ENCODE peak calls at places on chromosomes 3 and 15, in nine cellular contexts. One of them, this sample, is unnamed.

GRCh38 chr3:188421151-188421821 is 267.3 kb downstream of the LPP start:
- ATAC-seq in left cardiac atrium: no peak
- ATAC-seq in pancreas: peak; percentile 70
- ATAC-seq in activated naive CD8-positive, alpha-beta T cell treated with anti-CD3 and anti-CD28 coated beads, Interleukin-2, amount 50 U/mL, for 24 hours: no peak
- ATAC-seq in IMR-90: peak; percentile 92
- ATAC-seq in natural killer cell: peak; percentile 18
- ATAC-seq in left colon: no peak
- ATAC-seq in left ventricle myocardium superior: peak; percentile 30
- ATAC-seq in Right ventricle myocardium inferior: no peak
- ATAC-seq in this sample: no peak

GRCh38 chr15:81223346-81223971 is 26.8 kb downstream of the IL16 start:
- ATAC-seq in IMR-90: no peak
- ATAC-seq in left ventricle myocardium superior: no peak
- ATAC-seq in natural killer cell: no peak
- ATAC-seq in activated naive CD8-positive, alpha-beta T cell treated with anti-CD3 and anti-CD28 coated beads, Interleukin-2, amount 50 U/mL, for 24 hours: no peak
- ATAC-seq in pancreas: no peak
- ATAC-seq in left colon: no peak
- ATAC-seq in left cardiac atrium: no peak
- ATAC-seq in Right ventricle myocardium inferior: no peak
- ATAC-seq in this sample: no peak

GRCh38 chr3:62149962-62150361 is 223.4 kb downstream of the FEZF2 start:
- ATAC-seq in natural killer cell: no peak
- ATAC-seq in activated naive CD8-positive, alpha-beta T cell treated with anti-CD3 and anti-CD28 coated beads, Interleukin-2, amount 50 U/mL, for 24 hours: no peak
- ATAC-seq in left ventricle myocardium superior: peak; percentile 45
- ATAC-seq in Right ventricle myocardium inferior: peak; percentile 20
- ATAC-seq in pancreas: no peak
- ATAC-seq in left cardiac atrium: no peak
- ATAC-seq in IMR-90: peak; percentile 74
- ATAC-seq in left colon: no peak
- ATAC-seq in this sample: no peak

GRCh38 chr3:47536221-47536891 is 22.8 kb upstream of the ELP6 start:
- ATAC-seq in IMR-90: no peak
- ATAC-seq in activated naive CD8-positive, alpha-beta T cell treated with anti-CD3 and anti-CD28 coated beads, Interleukin-2, amount 50 U/mL, for 24 hours: no peak
- ATAC-seq in left colon: no peak
- ATAC-seq in left cardiac atrium: no peak
- ATAC-seq in Right ventricle myocardium inferior: no peak
- ATAC-seq in natural killer cell: no peak
- ATAC-seq in left ventricle myocardium superior: no peak
- ATAC-seq in pancreas: no peak
- ATAC-seq in this sample: no peak

GRCh38 chr3:124938896-124939295 is 4.3 kb upstream of the MUC13 start:
- ATAC-seq in natural killer cell: no peak
- ATAC-seq in left cardiac atrium: no peak
- ATAC-seq in activated naive CD8-positive, alpha-beta T cell treated with anti-CD3 and anti-CD28 coated beads, Interleukin-2, amount 50 U/mL, for 24 hours: no peak
- ATAC-seq in Right ventricle myocardium inferior: no peak
- ATAC-seq in pancreas: no peak
- ATAC-seq in left colon: no peak
- ATAC-seq in IMR-90: no peak
- ATAC-seq in left ventricle myocardium superior: no peak
- ATAC-seq in this sample: no peak

GRCh38 chr15:66615175-66615495 is 49.3 kb upstream of the LCTL start:
- ATAC-seq in Right ventricle myocardium inferior: no peak
- ATAC-seq in left colon: no peak
- ATAC-seq in left cardiac atrium: no peak
- ATAC-seq in activated naive CD8-positive, alpha-beta T cell treated with anti-CD3 and anti-CD28 coated beads, Interleukin-2, amount 50 U/mL, for 24 hours: no peak
- ATAC-seq in IMR-90: no peak
- ATAC-seq in left ventricle myocardium superior: no peak
- ATAC-seq in natural killer cell: no peak
- ATAC-seq in pancreas: no peak
- ATAC-seq in this sample: no peak

GRCh38 chr15:65676123-65676522 is 54.4 kb downstream of the SLC24A1 start:
- ATAC-seq in natural killer cell: no peak
- ATAC-seq in Right ventricle myocardium inferior: no peak
- ATAC-seq in left colon: no peak
- ATAC-seq in activated naive CD8-positive, alpha-beta T cell treated with anti-CD3 and anti-CD28 coated beads, Interleukin-2, amount 50 U/mL, for 24 hours: no peak
- ATAC-seq in left cardiac atrium: no peak
- ATAC-seq in left ventricle myocardium superior: no peak
- ATAC-seq in IMR-90: no peak
- ATAC-seq in pancreas: no peak
- ATAC-seq in this sample: no peak

GRCh38 chr3:188421836-188422540 is 268.0 kb downstream of the LPP start:
- ATAC-seq in natural killer cell: peak; percentile 73
- ATAC-seq in activated naive CD8-positive, alpha-beta T cell treated with anti-CD3 and anti-CD28 coated beads, Interleukin-2, amount 50 U/mL, for 24 hours: peak; percentile 46
- ATAC-seq in left colon: peak; percentile 62
- ATAC-seq in IMR-90: no peak
- ATAC-seq in Right ventricle myocardium inferior: peak; percentile 75
- ATAC-seq in left ventricle myocardium superior: peak; percentile 68
- ATAC-seq in pancreas: peak; percentile 97
- ATAC-seq in left cardiac atrium: peak; percentile 55
- ATAC-seq in this sample: no peak

GRCh38 chr3:59258591-59258990 is 208.8 kb upstream of the CFAP20DC start:
- ATAC-seq in left ventricle myocardium superior: no peak
- ATAC-seq in activated naive CD8-positive, alpha-beta T cell treated with anti-CD3 and anti-CD28 coated beads, Interleukin-2, amount 50 U/mL, for 24 hours: no peak
- ATAC-seq in IMR-90: no peak
- ATAC-seq in pancreas: no peak
- ATAC-seq in natural killer cell: no peak
- ATAC-seq in left cardiac atrium: no peak
- ATAC-seq in Right ventricle myocardium inferior: no peak
- ATAC-seq in left colon: no peak
- ATAC-seq in this sample: no peak

GRCh38 chr3:78844307-78844706 is 923.5 kb downstream of the ROBO1 start:
- ATAC-seq in activated naive CD8-positive, alpha-beta T cell treated with anti-CD3 and anti-CD28 coated beads, Interleukin-2, amount 50 U/mL, for 24 hours: no peak
- ATAC-seq in natural killer cell: no peak
- ATAC-seq in pancreas: no peak
- ATAC-seq in left cardiac atrium: no peak
- ATAC-seq in left colon: no peak
- ATAC-seq in IMR-90: no peak
- ATAC-seq in left ventricle myocardium superior: no peak
- ATAC-seq in Right ventricle myocardium inferior: no peak
- ATAC-seq in this sample: no peak

GRCh38 chr3:169813757-169814517 is 1.2 kb upstream of the LRRC34 start:
- ATAC-seq in pancreas: peak; percentile 57
- ATAC-seq in Right ventricle myocardium inferior: no peak
- ATAC-seq in IMR-90: no peak
- ATAC-seq in left ventricle myocardium superior: no peak
- ATAC-seq in activated naive CD8-positive, alpha-beta T cell treated with anti-CD3 and anti-CD28 coated beads, Interleukin-2, amount 50 U/mL, for 24 hours: peak; percentile 90
- ATAC-seq in natural killer cell: peak; percentile 83
- ATAC-seq in left colon: peak; percentile 72
- ATAC-seq in left cardiac atrium: no peak
- ATAC-seq in this sample: peak; percentile 71

GRCh38 chr3:139281096-139281495 is 62.7 kb upstream of the MRPS22 start:
- ATAC-seq in left ventricle myocardium superior: no peak
- ATAC-seq in Right ventricle myocardium inferior: no peak
- ATAC-seq in activated naive CD8-positive, alpha-beta T cell treated with anti-CD3 and anti-CD28 coated beads, Interleukin-2, amount 50 U/mL, for 24 hours: no peak
- ATAC-seq in pancreas: no peak
- ATAC-seq in IMR-90: peak; percentile 75
- ATAC-seq in left colon: no peak
- ATAC-seq in natural killer cell: no peak
- ATAC-seq in left cardiac atrium: no peak
- ATAC-seq in this sample: no peak

GRCh38 chr3:88188436-88188835 is 38.7 kb downstream of the C3orf38 start:
- ATAC-seq in left colon: no peak
- ATAC-seq in Right ventricle myocardium inferior: peak; percentile 59
- ATAC-seq in natural killer cell: no peak
- ATAC-seq in left ventricle myocardium superior: peak; percentile 62
- ATAC-seq in pancreas: no peak
- ATAC-seq in activated naive CD8-positive, alpha-beta T cell treated with anti-CD3 and anti-CD28 coated beads, Interleukin-2, amount 50 U/mL, for 24 hours: no peak
- ATAC-seq in left cardiac atrium: peak; percentile 34
- ATAC-seq in IMR-90: no peak
- ATAC-seq in this sample: no peak

This sample was measured in activated T-helper 17 cell treated with anti-CD3 and anti-CD28 coated beads, Interleukin-2, amount 50 U/mL, for 72 hours.